ENCODE peak calls at places on chromosomes 7 and 10, in nine cellular contexts. X, Q, V, P, A, O, N, I and T are unnamed samples.

GRCh38 chr10:117139581-117140524 is 1.8 kb upstream of the VAX1 start:
- DNase-seq in A (no peak), I (no peak), O (no peak), P (no peak), N (no peak), V (no peak), X (no peak), Q (no peak), T (no peak)

GRCh38 chr10:79310911-79311573 is 36.2 kb upstream of the PPIF start:
- DNase-seq in P (no peak), A (no peak), V (no peak), Q (no peak), O (no peak), N (no peak), I (no peak), X (no peak), T (no peak)

GRCh38 chr7:141362580-141363435 is 188.4 kb upstream of the AGK start:
- DNase-seq in O (peak), Q (peak), A (peak), P (no peak), N (no peak), I (no peak), X (peak), V (no peak), T (no peak)

GRCh38 chr10:101052285-101052684 is 9.5 kb upstream of the KAZALD1 start:
- DNase-seq in P (no peak), V (no peak), I (no peak), N (no peak), A (peak), Q (no peak), X (peak), O (no peak), T (no peak)

GRCh38 chr10:8659982-8660381 is 605.5 kb downstream of the GATA3 start:
- DNase-seq in O (no peak), P (no peak), V (no peak), I (no peak), X (no peak), N (no peak), Q (no peak), A (no peak), T (no peak)

GRCh38 chr10:124975977-124976514 is 34.1 kb downstream of the ZRANB1 start:
- DNase-seq in A (peak), I (no peak), P (no peak), N (no peak), V (no peak), O (no peak), Q (no peak), X (peak), T (no peak)

GRCh38 chr10:119459681-119460340 is 82.7 kb downstream of the RGS10 start:
- DNase-seq in I (no peak), P (no peak), A (no peak), X (no peak), O (no peak), Q (no peak), N (no peak), V (no peak), T (no peak)

GRCh38 chr7:44767912-44768662 is 19.4 kb downstream of the ZMIZ2 start:
- DNase-seq in O (no peak), X (peak), A (no peak), P (peak), Q (no peak), I (peak), V (no peak), N (no peak), T (no peak)

GRCh38 chr10:109987413-109987812 is 20.4 kb upstream of the ADD3 start:
- DNase-seq in O (no peak), X (peak), I (no peak), Q (no peak), A (peak), N (no peak), P (no peak), V (no peak), T (no peak)

GRCh38 chr10:71395621-71396020 is 1.1 kb upstream of the CDH23 start:
- DNase-seq in P (no peak), Q (no peak), X (no peak), A (no peak), I (no peak), V (no peak), N (no peak), O (no peak), T (no peak)

GRCh38 chr7:86926732-86927131 is 132.7 kb downstream of the ELAPOR2 start:
- DNase-seq in Q (peak), O (peak), V (no peak), X (peak), P (no peak), N (no peak), A (peak), I (no peak), T (peak)

GRCh38 chr10:79904671-79905321 is 44.1 kb downstream of the SFTPD start:
- DNase-seq in N (peak), A (peak), P (peak), Q (peak), O (no peak), X (peak), V (peak), I (peak), T (no peak)

GRCh38 chr10:101441539-101442455 is 87.8 kb downstream of the BTRC start:
- DNase-seq in Q (peak), V (no peak), P (peak), I (no peak), A (peak), N (peak), O (peak), X (peak), T (peak)

GRCh38 chr7:151550601-151551286 is 31.0 kb upstream of the RHEB start:
- DNase-seq in P (no peak), A (peak), V (peak), N (no peak), X (peak), O (peak), I (no peak), Q (no peak), T (no peak)

GRCh38 chr7:137835486-137836112 is 11.2 kb downstream of the DGKI start:
- DNase-seq in P (no peak), I (no peak), N (no peak), V (no peak), Q (no peak), A (no peak), X (no peak), O (no peak), T (no peak)

GRCh38 chr7:39099146-39099545 is 121.4 kb downstream of the POU6F2 start:
- DNase-seq in V (no peak), I (no peak), X (peak), A (no peak), Q (no peak), N (no peak), O (no peak), P (no peak), T (no peak)

GRCh38 chr10:35470535-35470934 is 134.2 kb downstream of the CCNY start:
- DNase-seq in V (no peak), O (no peak), X (no peak), Q (peak), I (no peak), P (peak), N (no peak), A (no peak), T (no peak)

GRCh38 chr7:107118109-107118900 is 50.5 kb upstream of the HBP1 start:
- DNase-seq in A (no peak), N (no peak), I (no peak), O (no peak), X (peak), P (no peak), Q (peak), V (no peak), T (no peak)

GRCh38 chr7:150686030-150686626 is 622 bp downstream of the GIMAP2 start:
- DNase-seq in V (no peak), Q (no peak), X (no peak), A (peak), P (no peak), N (no peak), I (no peak), O (no peak), T (no peak)

GRCh38 chr10:43082756-43083155 is 5.9 kb downstream of the RET start:
- DNase-seq in X (no peak), N (no peak), O (no peak), I (no peak), P (no peak), V (no peak), Q (no peak), A (no peak), T (no peak)

GRCh38 chr10:49446031-49446430 is 50.1 kb upstream of the DRGX start:
- DNase-seq in A (peak), Q (no peak), O (peak), N (no peak), V (no peak), P (no peak), X (peak), I (no peak), T (no peak)